ENCODE peak calls at places on chromosomes 4 and X, in five cellular contexts. L is GM12878, B is Peyer's patch, E is AG04450, I is natural killer cell. X is an unnamed sample.
A peak's percentile ranks its signal among the peaks of the same experiment; 100 is the strongest.

GRCh38 chr4:87824352-87824751 is 8.4 kb upstream of the MEPE start:
- DNase-seq in L (no peak), I (no peak), B (no peak), E (no peak), X (no peak)

GRCh38 chr4:100356172-100356571 is 161.7 kb downstream of the EMCN start:
- DNase-seq in L (no peak), E (no peak), I (no peak), B (no peak), X (no peak)

GRCh38 chr4:19329631-19330030 is 922.1 kb upstream of the SLIT2 start:
- DNase-seq in L (no peak), B (no peak), E (peak; percentile 21), I (no peak), X (no peak)

GRCh38 chrX:55056820-55057690 is 17.8 kb upstream of the PAGE2B start:
- DNase-seq in B (no peak), L (no peak), E (no peak), I (no peak), X (no peak)

GRCh38 chrX:134601240-134601639 is 57.0 kb downstream of the PLAC1 start:
- DNase-seq in E (no peak), L (no peak), B (no peak), I (no peak), X (no peak)

GRCh38 chr4:20506827-20507226 is 193.4 kb upstream of the PACRGL start:
- DNase-seq in E (no peak), I (no peak), L (no peak), B (no peak), X (no peak)

GRCh38 chrX:46642145-46642544 is 68.6 kb downstream of the CHST7 start:
- DNase-seq in L (no peak), B (no peak), E (no peak), I (no peak), X (no peak)

GRCh38 chr4:127829014-127829413 is 46.9 kb downstream of the HSPA4L start:
- DNase-seq in I (no peak), B (no peak), E (no peak), L (peak; percentile 65), X (no peak)

GRCh38 chrX:132063862-132064261 is 40.8 kb downstream of the STK26 start:
- DNase-seq in L (no peak), I (no peak), B (no peak), E (no peak), X (no peak)

GRCh38 chrX:111719426-111720210 is 38.6 kb downstream of the ALG13 start:
- DNase-seq in I (no peak), E (no peak), L (no peak), B (no peak), X (no peak)

GRCh38 chr4:113382704-113383103 is 333.3 kb downstream of the ANK2 start:
- DNase-seq in E (no peak), I (no peak), B (no peak), L (no peak), X (no peak)

GRCh38 chrX:42664706-42665105 is 113.3 kb downstream of the PPP1R2C start:
- DNase-seq in I (no peak), L (no peak), B (no peak), E (no peak), X (no peak)

GRCh38 chrX:148517191-148517590 is 16.8 kb downstream of the AFF2 start:
- DNase-seq in L (no peak), I (no peak), B (no peak), E (no peak), X (no peak)

GRCh38 chr4:7632971-7633370 is 198.2 kb upstream of the PSAPL1 start:
- DNase-seq in E (no peak), B (no peak), L (no peak), I (no peak), X (no peak)

GRCh38 chr4:126445596-126445995 is 1130.8 kb downstream of the FAT4 start:
- DNase-seq in L (no peak), E (no peak), I (no peak), B (no peak), X (no peak)

GRCh38 chrX:14941301-14941700 is 68.1 kb downstream of the MOSPD2 start:
- DNase-seq in L (no peak), E (no peak), I (no peak), B (no peak), X (no peak)

GRCh38 chrX:15350329-15350996 is 15.1 kb upstream of the PIGA start:
- DNase-seq in E (no peak), B (no peak), I (no peak), L (no peak), X (no peak)

GRCh38 chrX:50769389-50770063 is 44.5 kb downstream of the SHROOM4 start:
- DNase-seq in L (no peak), E (no peak), I (no peak), B (no peak), X (no peak)

GRCh38 chrX:110881971-110882370 is 86.4 kb upstream of the CHRDL1 start:
- DNase-seq in B (no peak), E (no peak), I (no peak), L (no peak), X (no peak)

GRCh38 chr4:7985891-7986441 is 46.3 kb upstream of the AFAP1 start:
- DNase-seq in B (no peak), L (no peak), E (no peak), I (no peak), X (no peak)

GRCh38 chr4:173990126-173990878 is 293.2 kb downstream of the FBXO8 start:
- DNase-seq in B (no peak), E (no peak), I (no peak), L (no peak), X (no peak)

GRCh38 chr4:186844059-186844681 is 120.5 kb upstream of the FAT1 start:
- DNase-seq in E (peak; percentile 26), B (no peak), I (no peak), L (no peak), X (no peak)

GRCh38 chr4:74632634-74633033 is 161.7 kb downstream of the BTC start:
- DNase-seq in B (peak; percentile 17), L (no peak), E (peak; percentile 62), I (no peak), X (no peak)

GRCh38 chrX:150303386-150304097 is 59.6 kb upstream of the MAMLD1 start:
- DNase-seq in B (no peak), L (no peak), I (no peak), E (no peak), X (no peak)

GRCh38 chr4:71768123-71768522 is 15.8 kb downstream of the GC start:
- DNase-seq in E (no peak), B (no peak), I (no peak), L (no peak), X (no peak)

GRCh38 chr4:16686195-16686594 is 212.2 kb downstream of the LDB2 start:
- DNase-seq in E (peak; percentile 86), L (no peak), I (no peak), B (no peak), X (no peak)

GRCh38 chr4:158067646-158068045 is 105.2 kb downstream of the GASK1B start:
- DNase-seq in I (no peak), B (no peak), E (no peak), L (no peak), X (no peak)

GRCh38 chrX:99371976-99372595 is 1038.0 kb downstream of the PCDH19 start:
- DNase-seq in E (no peak), B (no peak), I (no peak), L (no peak), X (no peak)

GRCh38 chrX:111869639-111870034 is 6.3 kb upstream of the TRPC5OS start:
- DNase-seq in B (no peak), L (peak; percentile 19), E (peak; percentile 8), I (no peak), X (peak; percentile 24)

GRCh38 chrX:47239898-47240545 is 7.2 kb downstream of the USP11 start:
- DNase-seq in I (no peak), L (no peak), E (no peak), B (no peak), X (no peak)

GRCh38 chr4:26325191-26325590 is 4.4 kb downstream of the RBPJ start:
- DNase-seq in L (no peak), I (no peak), E (no peak), B (no peak), X (no peak)

GRCh38 chrX:39050427-39050826 is 249.2 kb downstream of the MID1IP1 start:
- DNase-seq in E (no peak), B (no peak), I (no peak), L (no peak), X (no peak)

GRCh38 chr4:14059006-14059405 is 431.5 kb upstream of the BOD1L1 start:
- DNase-seq in I (no peak), L (no peak), B (no peak), E (no peak), X (no peak)

GRCh38 chr4:122364700-122365404 is 14.0 kb upstream of the ADAD1 start:
- DNase-seq in E (no peak), I (no peak), B (no peak), L (no peak), X (no peak)

GRCh38 chr4:139508581-139509237 is 47.3 kb downstream of the SETD7 start:
- DNase-seq in B (no peak), I (no peak), E (no peak), L (no peak), X (no peak)

GRCh38 chr4:147060171-147060931 is 114.7 kb upstream of the TTC29 start:
- DNase-seq in L (no peak), B (no peak), I (no peak), E (peak; percentile 7), X (no peak)

GRCh38 chrX:71067727-71068051 is 445 bp downstream of the SNX12 start:
- DNase-seq in B (no peak), E (no peak), L (no peak), I (no peak), X (no peak)

DNA sequence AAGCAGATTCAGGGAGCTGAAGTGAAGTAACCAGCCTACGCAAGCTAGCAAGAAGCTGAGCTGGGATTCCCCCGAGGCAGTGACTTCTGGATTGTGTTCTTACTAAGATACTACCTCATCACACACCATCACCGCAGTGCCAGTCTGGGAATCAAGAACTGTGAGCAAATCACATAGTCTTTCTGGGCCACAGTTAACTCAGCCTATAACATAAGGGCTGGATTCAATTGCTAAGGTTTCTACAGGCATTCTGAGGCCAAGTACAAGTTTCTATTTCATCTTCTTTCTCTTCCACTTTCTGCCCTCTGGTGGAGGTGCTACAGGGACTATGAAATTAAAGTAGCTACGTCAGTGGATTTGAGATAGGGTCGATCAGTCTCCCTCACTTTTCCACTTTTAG is 1.4 kb upstream of the CORIN start:
- DNase-seq in B (no peak), I (no peak), L (peak; percentile 21), E (no peak), X (no peak)
- TF ChIP-seq CTCF in B (no peak), I (no peak), L (peak; percentile 49), E (peak; percentile 49), X (peak; percentile 38)

GRCh38 chrX:135707880-135708279 is 5.6 kb upstream of the CT45A1 start:
- DNase-seq in L (no peak), B (no peak), E (no peak), I (no peak), X (no peak)
- TF ChIP-seq CTCF in L (peak; percentile 54), B (no peak), E (peak; percentile 15), I (no peak), X (no peak)

GRCh38 chrX:80354966-80355465 is 65.2 kb upstream of the TENT5D start:
- DNase-seq in L (no peak), E (no peak), B (no peak), I (no peak), X (no peak)
- TF ChIP-seq CTCF in L (no peak), E (no peak), B (no peak), I (no peak), X (no peak)

GRCh38 chr4:80594696-80595095 is 259.2 kb downstream of the CFAP299 start:
- DNase-seq in B (no peak), L (no peak), E (no peak), I (no peak), X (no peak)

GRCh38 chr4:80587861-80588385 is 252.4 kb downstream of the CFAP299 start:
- DNase-seq in L (no peak), E (no peak), B (no peak), I (no peak), X (no peak)

GRCh38 chr4:80592950-80593349 is 257.4 kb downstream of the CFAP299 start:
- DNase-seq in I (no peak), L (no peak), E (no peak), B (no peak), X (no peak)
- TF ChIP-seq CTCF in I (no peak), L (peak; percentile 25), E (no peak), B (no peak), X (peak; percentile 11)